ENCODE peak calls at places on chromosomes 2 and 18, in nine cellular contexts. K is dorsolateral prefrontal cortex; L is ACHN; B is left ventricle myocardium superior; G is activated T-cell treated with anti-CD3 and anti-CD28 coated beads, Interleukin-2, amount 50 U/mL, for 24 hours; S is neural progenitor cell; J is activated CD4-positive, alpha-beta T cell treated with anti-CD3 and anti-CD28 coated beads, Interleukin-2, amount 50 U/mL, for 1 hour; C is ELR; U is AG09309. W is an unnamed sample.

GRCh38 chr2:212921061-212921460 is 230.4 kb downstream of the IKZF2 start:
- DNase-seq in G (no peak), S (no peak), J (no peak), K (no peak), B (no peak), U (no peak), C (no peak), L (no peak), W (no peak)

GRCh38 chr18:35344736-35345459 is 678 bp upstream of the ZNF24 start:
- DNase-seq in L (no peak), G (no peak), U (no peak), J (no peak), B (no peak), S (no peak), C (no peak), K (no peak), W (no peak)

GRCh38 chr18:77102246-77103040 is 30.1 kb downstream of the MBP start:
- DNase-seq in C (peak; percentile 80), S (no peak), L (peak; percentile 42), U (peak; percentile 78), G (no peak), B (no peak), K (no peak), J (no peak), W (no peak)

GRCh38 chr2:45826889-45827635 is 175.6 kb downstream of the PRKCE start:
- DNase-seq in J (no peak), S (no peak), G (no peak), L (peak; percentile 52), U (no peak), C (peak; percentile 72), K (no peak), B (peak; percentile 62), W (peak; percentile 36)

GRCh38 chr2:25617948-25618646 is 55.3 kb downstream of the DTNB start:
- DNase-seq in G (no peak), K (no peak), C (peak; percentile 22), J (no peak), U (peak; percentile 28), B (no peak), S (no peak), L (no peak), W (no peak)

GRCh38 chr2:31903109-31903780 is 107.6 kb downstream of the MEMO1 start:
- DNase-seq in G (no peak), K (no peak), U (no peak), S (no peak), L (no peak), J (no peak), B (no peak), C (no peak), W (no peak)

GRCh38 chr2:127155901-127156300 is 48.9 kb upstream of the BIN1 start:
- DNase-seq in C (no peak), L (peak; percentile 18), U (no peak), J (no peak), S (no peak), B (no peak), G (no peak), K (no peak), W (no peak)

GRCh38 chr2:237691200-237691907 is 64.0 kb downstream of the LRRFIP1 start:
- DNase-seq in B (no peak), C (no peak), L (peak; percentile 33), S (peak; percentile 65), J (peak; percentile 40), U (no peak), G (no peak), K (no peak), W (no peak)

W was measured in glutamatergic neuron.